ENCODE peak calls at places on chromosomes 13 and 19, in five cellular contexts. Y, C, A, M and V are unnamed samples.

GRCh38 chr13:95492044-95492801 is 60.3 kb upstream of the CLDN10 start:
- DNase-seq in Y (no peak), C (no peak), A (no peak), M (no peak), V (no peak)

GRCh38 chr19:28883241-28883693 is 329.7 kb downstream of the UQCRFS1 start:
- DNase-seq in Y (no peak), C (no peak), A (no peak), M (no peak), V (no peak)

GRCh38 chr13:114226088-114226487 is 8.6 kb upstream of the CDC16 start:
- DNase-seq in Y (no peak), C (no peak), A (no peak), M (no peak), V (no peak)

GRCh38 chr13:81487151-81487550 is 1146.2 kb upstream of the SPRY2 start:
- DNase-seq in Y (no peak), C (no peak), A (peak), M (no peak), V (peak)

GRCh38 chr13:34435338-34435737 is 506.7 kb upstream of the NBEA start:
- DNase-seq in Y (no peak), C (no peak), A (peak), M (no peak), V (no peak)

GRCh38 chr19:43560687-43561086 is 14.6 kb downstream of the XRCC1 start:
- DNase-seq in Y (no peak), C (no peak), A (peak), M (no peak), V (no peak)

GRCh38 chr13:83077499-83077898 is 804.8 kb downstream of the SLITRK1 start:
- DNase-seq in Y (no peak), C (no peak), A (no peak), M (no peak), V (no peak)

GRCh38 chr13:93147293-93147645 is 79.3 kb upstream of the GPC6 start:
- DNase-seq in Y (no peak), C (no peak), A (no peak), M (no peak), V (no peak)

GRCh38 chr13:60654405-60654804 is 257.4 kb downstream of the TDRD3 start:
- DNase-seq in Y (no peak), C (no peak), A (peak), M (no peak), V (peak)

GRCh38 chr13:113077953-113078894 is 27.4 kb upstream of the F7 start:
- DNase-seq in Y (no peak), C (no peak), A (no peak), M (no peak), V (no peak)

GRCh38 chr13:113060557-113061270 is 44.9 kb upstream of the F7 start:
- DNase-seq in Y (no peak), C (no peak), A (no peak), M (no peak), V (no peak)

GRCh38 chr19:31326329-31327028 is 22.8 kb downstream of the TSHZ3 start:
- DNase-seq in Y (no peak), C (no peak), A (no peak), M (no peak), V (no peak)

GRCh38 chr13:109628251-109628699 is 158.1 kb downstream of the IRS2 start:
- DNase-seq in Y (no peak), C (no peak), A (peak), M (no peak), V (no peak)

GRCh38 chr13:105611424-105611823 is 924.0 kb downstream of the EFNB2 start:
- DNase-seq in Y (no peak), C (no peak), A (peak), M (no peak), V (no peak)

GRCh38 chr13:43567608-43568007 is 219.2 kb downstream of the ENOX1 start:
- DNase-seq in Y (no peak), C (no peak), A (peak), M (no peak), V (no peak)

GRCh38 chr19:44142014-44142523 is 715 bp downstream of the ZNF234 start:
- DNase-seq in Y (no peak), C (no peak), A (peak), M (no peak), V (no peak)

GRCh38 chr19:4851551-4852290 is 15.7 kb downstream of the PLIN3 start:
- DNase-seq in Y (no peak), C (peak), A (peak), M (no peak), V (peak)

GRCh38 chr13:93882086-93882651 is 597.3 kb downstream of the DCT start:
- DNase-seq in Y (no peak), C (no peak), A (no peak), M (no peak), V (no peak)

GRCh38 chr19:49441210-49441959 is at the start of gene SLC17A7:
- DNase-seq in Y (no peak), C (no peak), A (no peak), M (no peak), V (no peak)

GRCh38 chr19:49546825-49547565 is 19.2 kb downstream of the RCN3 start:
- DNase-seq in Y (no peak), C (peak), A (peak), M (peak), V (peak)

GRCh38 chr13:100954430-100955361 is 280.1 kb upstream of the TMTC4 start:
- DNase-seq in Y (no peak), C (no peak), A (peak), M (no peak), V (no peak)

GRCh38 chr19:20333508-20333907 is 166.5 kb downstream of the ZNF486 start:
- DNase-seq in Y (no peak), C (no peak), A (no peak), M (no peak), V (no peak)

GRCh38 chr19:34096020-34096915 is 76.0 kb upstream of the LSM14A start:
- DNase-seq in Y (no peak), C (peak), A (peak), M (no peak), V (peak)

GRCh38 chr19:28307460-28307859 is 905.5 kb downstream of the UQCRFS1 start:
- DNase-seq in Y (no peak), C (no peak), A (no peak), M (no peak), V (no peak)

GRCh38 chr19:31319465-31319864 is 29.8 kb downstream of the TSHZ3 start:
- DNase-seq in Y (no peak), C (no peak), A (no peak), M (no peak), V (no peak)

GRCh38 chr19:8526345-8527062 is 12.5 kb upstream of the ZNF414 start:
- DNase-seq in Y (peak), C (no peak), A (no peak), M (no peak), V (peak)

GRCh38 chr13:106810069-106810468 is 242.1 kb upstream of the ARGLU1 start:
- DNase-seq in Y (no peak), C (no peak), A (no peak), M (no peak), V (no peak)